ENCODE peak calls at places on chromosomes 3 and 15, in eight cellular contexts. One of them, this sample, is unnamed.

GRCh38 chr15:74655424-74655823 is 39.8 kb downstream of the CLK3 start:
- DNase-seq in pancreas: no peak
- DNase-seq in esophagus muscularis mucosa: no peak
- DNase-seq in colonic mucosa: no peak
- DNase-seq in heart left ventricle: no peak
- DNase-seq in amniotic epithelial cell: no peak
- DNase-seq in germinal center: no peak
- DNase-seq in T-helper 2 cell: peak; percentile 34
- DNase-seq in this sample: no peak

GRCh38 chr3:128193153-128193552 is 39.9 kb downstream of the EEFSEC start:
- DNase-seq in T-helper 2 cell: peak; percentile 20
- DNase-seq in germinal center: no peak
- DNase-seq in pancreas: no peak
- DNase-seq in heart left ventricle: no peak
- DNase-seq in esophagus muscularis mucosa: peak; percentile 45
- DNase-seq in amniotic epithelial cell: no peak
- DNase-seq in colonic mucosa: no peak
- DNase-seq in this sample: no peak

GRCh38 chr3:177590826-177591225 is 393.5 kb upstream of the TBL1XR1 start:
- DNase-seq in colonic mucosa: no peak
- DNase-seq in germinal center: no peak
- DNase-seq in heart left ventricle: no peak
- DNase-seq in pancreas: no peak
- DNase-seq in amniotic epithelial cell: no peak
- DNase-seq in esophagus muscularis mucosa: no peak
- DNase-seq in T-helper 2 cell: no peak
- DNase-seq in this sample: no peak

GRCh38 chr15:43441316-43441715 is 51.6 kb downstream of the TP53BP1 start:
- DNase-seq in germinal center: no peak
- DNase-seq in pancreas: no peak
- DNase-seq in heart left ventricle: no peak
- DNase-seq in T-helper 2 cell: peak; percentile 73
- DNase-seq in esophagus muscularis mucosa: no peak
- DNase-seq in colonic mucosa: no peak
- DNase-seq in amniotic epithelial cell: peak; percentile 48
- DNase-seq in this sample: no peak

GRCh38 chr15:26866298-26867198 is at the start of gene GABRA5:
- DNase-seq in amniotic epithelial cell: no peak
- DNase-seq in germinal center: no peak
- DNase-seq in pancreas: peak; percentile 80
- DNase-seq in colonic mucosa: no peak
- DNase-seq in T-helper 2 cell: no peak
- DNase-seq in heart left ventricle: peak; percentile 47
- DNase-seq in esophagus muscularis mucosa: peak; percentile 72
- DNase-seq in this sample: no peak

GRCh38 chr3:61733866-61734265 is 172.5 kb downstream of the PTPRG start:
- DNase-seq in esophagus muscularis mucosa: no peak
- DNase-seq in colonic mucosa: no peak
- DNase-seq in amniotic epithelial cell: no peak
- DNase-seq in pancreas: no peak
- DNase-seq in T-helper 2 cell: no peak
- DNase-seq in heart left ventricle: peak; percentile 56
- DNase-seq in germinal center: no peak
- DNase-seq in this sample: no peak

GRCh38 chr3:196688349-196688748 is 23.7 kb downstream of the CEP19 start:
- DNase-seq in esophagus muscularis mucosa: no peak
- DNase-seq in T-helper 2 cell: no peak
- DNase-seq in germinal center: no peak
- DNase-seq in amniotic epithelial cell: peak; percentile 97
- DNase-seq in heart left ventricle: peak; percentile 63
- DNase-seq in colonic mucosa: peak; percentile 22
- DNase-seq in pancreas: no peak
- DNase-seq in this sample: no peak

GRCh38 chr15:66027268-66027806 is 158.0 kb downstream of the RAB11A start:
- DNase-seq in amniotic epithelial cell: peak; percentile 9
- DNase-seq in esophagus muscularis mucosa: no peak
- DNase-seq in pancreas: no peak
- DNase-seq in germinal center: no peak
- DNase-seq in colonic mucosa: peak; percentile 29
- DNase-seq in T-helper 2 cell: no peak
- DNase-seq in heart left ventricle: no peak
- DNase-seq in this sample: no peak

GRCh38 chr3:176855901-176856486 is 341.3 kb downstream of the TBL1XR1 start:
- DNase-seq in esophagus muscularis mucosa: no peak
- DNase-seq in amniotic epithelial cell: no peak
- DNase-seq in colonic mucosa: peak; percentile 37
- DNase-seq in pancreas: no peak
- DNase-seq in T-helper 2 cell: no peak
- DNase-seq in heart left ventricle: no peak
- DNase-seq in germinal center: no peak
- DNase-seq in this sample: no peak

GRCh38 chr3:48130321-48130881 is 57.8 kb downstream of the CDC25A start:
- DNase-seq in amniotic epithelial cell: peak; percentile 68
- DNase-seq in pancreas: no peak
- DNase-seq in esophagus muscularis mucosa: no peak
- DNase-seq in germinal center: no peak
- DNase-seq in heart left ventricle: peak; percentile 91
- DNase-seq in T-helper 2 cell: no peak
- DNase-seq in colonic mucosa: peak; percentile 25
- DNase-seq in this sample: peak; percentile 58

GRCh38 chr3:125107861-125108567 is 52.2 kb upstream of the HEG1 start:
- DNase-seq in germinal center: peak; percentile 63
- DNase-seq in esophagus muscularis mucosa: no peak
- DNase-seq in pancreas: no peak
- DNase-seq in colonic mucosa: no peak
- DNase-seq in amniotic epithelial cell: peak; percentile 92
- DNase-seq in heart left ventricle: no peak
- DNase-seq in T-helper 2 cell: peak; percentile 17
- DNase-seq in this sample: no peak

GRCh38 chr3:40719660-40720287 is 195.0 kb downstream of the ZNF621 start:
- DNase-seq in pancreas: no peak
- DNase-seq in T-helper 2 cell: no peak
- DNase-seq in germinal center: no peak
- DNase-seq in heart left ventricle: no peak
- DNase-seq in colonic mucosa: no peak
- DNase-seq in esophagus muscularis mucosa: peak; percentile 86
- DNase-seq in amniotic epithelial cell: peak; percentile 10
- DNase-seq in this sample: no peak

GRCh38 chr15:65533057-65533752 is 2.9 kb downstream of the HACD3 start:
- DNase-seq in T-helper 2 cell: peak; percentile 9
- DNase-seq in esophagus muscularis mucosa: no peak
- DNase-seq in colonic mucosa: no peak
- DNase-seq in germinal center: no peak
- DNase-seq in amniotic epithelial cell: peak; percentile 68
- DNase-seq in pancreas: no peak
- DNase-seq in heart left ventricle: no peak
- DNase-seq in this sample: no peak

GRCh38 chr3:171266034-171266805 is 194.0 kb downstream of the TNIK start:
- DNase-seq in pancreas: no peak
- DNase-seq in colonic mucosa: no peak
- DNase-seq in heart left ventricle: no peak
- DNase-seq in germinal center: no peak
- DNase-seq in amniotic epithelial cell: peak; percentile 67
- DNase-seq in T-helper 2 cell: no peak
- DNase-seq in esophagus muscularis mucosa: no peak
- DNase-seq in this sample: no peak

GRCh38 chr3:127387119-127387518 is 99.3 kb upstream of the PRR20G start:
- DNase-seq in colonic mucosa: no peak
- DNase-seq in pancreas: no peak
- DNase-seq in esophagus muscularis mucosa: no peak
- DNase-seq in germinal center: no peak
- DNase-seq in T-helper 2 cell: no peak
- DNase-seq in amniotic epithelial cell: no peak
- DNase-seq in heart left ventricle: no peak
- DNase-seq in this sample: no peak

GRCh38 chr3:187169231-187169960 is 27.9 kb upstream of the RTP1 start:
- DNase-seq in pancreas: no peak
- DNase-seq in amniotic epithelial cell: no peak
- DNase-seq in colonic mucosa: no peak
- DNase-seq in esophagus muscularis mucosa: no peak
- DNase-seq in heart left ventricle: no peak
- DNase-seq in germinal center: no peak
- DNase-seq in T-helper 2 cell: no peak
- DNase-seq in this sample: no peak

GRCh38 chr3:12461097-12461649 is 23.1 kb upstream of the TSEN2 start:
- DNase-seq in colonic mucosa: no peak
- DNase-seq in germinal center: no peak
- DNase-seq in amniotic epithelial cell: no peak
- DNase-seq in esophagus muscularis mucosa: no peak
- DNase-seq in heart left ventricle: no peak
- DNase-seq in T-helper 2 cell: no peak
- DNase-seq in pancreas: no peak
- DNase-seq in this sample: no peak

GRCh38 chr3:45546636-45547201 is 47.8 kb upstream of the LIMD1 start:
- DNase-seq in germinal center: no peak
- DNase-seq in amniotic epithelial cell: no peak
- DNase-seq in colonic mucosa: no peak
- DNase-seq in pancreas: no peak
- DNase-seq in T-helper 2 cell: peak; percentile 19
- DNase-seq in esophagus muscularis mucosa: no peak
- DNase-seq in heart left ventricle: no peak
- DNase-seq in this sample: peak; percentile 71

GRCh38 chr3:177551431-177551836 is 354.2 kb upstream of the TBL1XR1 start:
- DNase-seq in pancreas: no peak
- DNase-seq in heart left ventricle: no peak
- DNase-seq in esophagus muscularis mucosa: no peak
- DNase-seq in germinal center: no peak
- DNase-seq in T-helper 2 cell: peak; percentile 52
- DNase-seq in amniotic epithelial cell: no peak
- DNase-seq in colonic mucosa: no peak
- DNase-seq in this sample: no peak

GRCh38 chr15:35693286-35693685 is 147.3 kb upstream of the DPH6 start:
- DNase-seq in heart left ventricle: no peak
- DNase-seq in pancreas: no peak
- DNase-seq in germinal center: no peak
- DNase-seq in amniotic epithelial cell: peak; percentile 84
- DNase-seq in colonic mucosa: no peak
- DNase-seq in esophagus muscularis mucosa: no peak
- DNase-seq in T-helper 2 cell: no peak
- DNase-seq in this sample: no peak

GRCh38 chr15:38536201-38536676 is 28.4 kb downstream of the RASGRP1 start:
- DNase-seq in heart left ventricle: peak; percentile 53
- DNase-seq in esophagus muscularis mucosa: peak; percentile 90
- DNase-seq in T-helper 2 cell: no peak
- DNase-seq in amniotic epithelial cell: peak; percentile 100
- DNase-seq in germinal center: no peak
- DNase-seq in colonic mucosa: no peak
- DNase-seq in pancreas: no peak
- DNase-seq in this sample: no peak

GRCh38 chr3:167887096-167887495 is 151.6 kb downstream of the SERPINI1 start:
- DNase-seq in esophagus muscularis mucosa: no peak
- DNase-seq in heart left ventricle: no peak
- DNase-seq in colonic mucosa: no peak
- DNase-seq in amniotic epithelial cell: peak; percentile 48
- DNase-seq in germinal center: no peak
- DNase-seq in pancreas: no peak
- DNase-seq in T-helper 2 cell: no peak
- DNase-seq in this sample: no peak

GRCh38 chr3:1007890-1008289 is 84.9 kb upstream of the CNTN6 start:
- DNase-seq in amniotic epithelial cell: peak; percentile 74
- DNase-seq in pancreas: no peak
- DNase-seq in heart left ventricle: no peak
- DNase-seq in germinal center: no peak
- DNase-seq in colonic mucosa: no peak
- DNase-seq in esophagus muscularis mucosa: no peak
- DNase-seq in T-helper 2 cell: no peak
- DNase-seq in this sample: no peak

GRCh38 chr3:71784914-71785593 is at the start of gene PROK2:
- DNase-seq in esophagus muscularis mucosa: peak; percentile 91
- DNase-seq in T-helper 2 cell: peak; percentile 67
- DNase-seq in pancreas: peak; percentile 70
- DNase-seq in amniotic epithelial cell: no peak
- DNase-seq in colonic mucosa: no peak
- DNase-seq in germinal center: peak; percentile 36
- DNase-seq in heart left ventricle: no peak
- DNase-seq in this sample: peak; percentile 43

GRCh38 chr3:77814845-77815244 is 774.9 kb downstream of the ROBO2 start:
- DNase-seq in T-helper 2 cell: no peak
- DNase-seq in pancreas: no peak
- DNase-seq in esophagus muscularis mucosa: no peak
- DNase-seq in colonic mucosa: no peak
- DNase-seq in germinal center: no peak
- DNase-seq in amniotic epithelial cell: no peak
- DNase-seq in heart left ventricle: no peak
- DNase-seq in this sample: no peak

GRCh38 chr15:68419301-68420175 is 12.4 kb downstream of the ITGA11 start:
- DNase-seq in colonic mucosa: peak; percentile 11
- DNase-seq in heart left ventricle: no peak
- DNase-seq in germinal center: no peak
- DNase-seq in esophagus muscularis mucosa: peak; percentile 80
- DNase-seq in amniotic epithelial cell: peak; percentile 21
- DNase-seq in T-helper 2 cell: no peak
- DNase-seq in pancreas: no peak
- DNase-seq in this sample: peak; percentile 35

GRCh38 chr3:43638594-43639447 is 17.0 kb upstream of the ANO10 start:
- DNase-seq in heart left ventricle: no peak
- DNase-seq in T-helper 2 cell: peak; percentile 47
- DNase-seq in amniotic epithelial cell: peak; percentile 36
- DNase-seq in pancreas: no peak
- DNase-seq in esophagus muscularis mucosa: no peak
- DNase-seq in colonic mucosa: peak; percentile 70
- DNase-seq in germinal center: no peak
- DNase-seq in this sample: no peak

GRCh38 chr15:90735929-90736328 is 18.8 kb downstream of the BLM start:
- DNase-seq in colonic mucosa: no peak
- DNase-seq in germinal center: no peak
- DNase-seq in pancreas: no peak
- DNase-seq in amniotic epithelial cell: no peak
- DNase-seq in heart left ventricle: no peak
- DNase-seq in T-helper 2 cell: peak; percentile 43
- DNase-seq in esophagus muscularis mucosa: no peak
- DNase-seq in this sample: no peak

GRCh38 chr3:42936157-42936981 is 30.4 kb downstream of the ZNF662 start:
- DNase-seq in pancreas: peak; percentile 67
- DNase-seq in germinal center: no peak
- DNase-seq in colonic mucosa: peak; percentile 31
- DNase-seq in esophagus muscularis mucosa: no peak
- DNase-seq in T-helper 2 cell: no peak
- DNase-seq in amniotic epithelial cell: peak; percentile 72
- DNase-seq in heart left ventricle: peak; percentile 54
- DNase-seq in this sample: no peak

GRCh38 chr15:62989366-62990055 is 53.0 kb upstream of the TPM1 start:
- DNase-seq in heart left ventricle: no peak
- DNase-seq in T-helper 2 cell: no peak
- DNase-seq in amniotic epithelial cell: no peak
- DNase-seq in esophagus muscularis mucosa: no peak
- DNase-seq in germinal center: no peak
- DNase-seq in colonic mucosa: no peak
- DNase-seq in pancreas: no peak
- DNase-seq in this sample: no peak

GRCh38 chr15:57676578-57676977 is 29.9 kb upstream of the POLR2M start:
- DNase-seq in esophagus muscularis mucosa: no peak
- DNase-seq in colonic mucosa: no peak
- DNase-seq in germinal center: no peak
- DNase-seq in heart left ventricle: no peak
- DNase-seq in T-helper 2 cell: no peak
- DNase-seq in pancreas: no peak
- DNase-seq in amniotic epithelial cell: no peak
- DNase-seq in this sample: no peak

GRCh38 chr15:100301905-100302431 is 39.8 kb downstream of the ADAMTS17 start:
- DNase-seq in amniotic epithelial cell: no peak
- DNase-seq in germinal center: no peak
- DNase-seq in esophagus muscularis mucosa: no peak
- DNase-seq in heart left ventricle: no peak
- DNase-seq in colonic mucosa: no peak
- DNase-seq in T-helper 2 cell: no peak
- DNase-seq in pancreas: no peak
- DNase-seq in this sample: no peak

GRCh38 chr3:113659121-113659531 is 37.3 kb downstream of the USF3 start:
- DNase-seq in T-helper 2 cell: peak; percentile 9
- DNase-seq in pancreas: no peak
- DNase-seq in heart left ventricle: no peak
- DNase-seq in esophagus muscularis mucosa: no peak
- DNase-seq in amniotic epithelial cell: no peak
- DNase-seq in colonic mucosa: no peak
- DNase-seq in germinal center: peak; percentile 55
- DNase-seq in this sample: no peak

GRCh38 chr15:40891810-40892448 is 2.3 kb upstream of the VPS18 start:
- DNase-seq in T-helper 2 cell: no peak
- DNase-seq in pancreas: no peak
- DNase-seq in colonic mucosa: peak; percentile 76
- DNase-seq in esophagus muscularis mucosa: no peak
- DNase-seq in amniotic epithelial cell: peak; percentile 43
- DNase-seq in germinal center: peak; percentile 52
- DNase-seq in heart left ventricle: no peak
- DNase-seq in this sample: no peak

This sample was measured in left lobe of liver.